ENCODE peak calls at places on chromosomes 13 and 19, in nine cellular contexts. D is activated T-helper 1 cell treated with anti-CD3 and anti-CD28 coated beads, Interleukin-2, amount 50 U/mL, for 16 hours; I is stimulated activated CD8-positive, alpha-beta memory T cell treated with anti-CD3 and anti-CD28 coated beads, Interleukin-15, amount 100 ng/mL, for 24 hours; A is ovary; X is T-helper 2 cell; U is ecto neural progenitor cell; B is stimulated activated CD4-positive, alpha-beta T cell treated with anti-CD3 and anti-CD28 coated beads, Interleukin-15, amount 100 ng/mL, for 24 hours; L is EL; J is amniotic stem cell. M is an unnamed sample.

GRCh38 chr13:48769107-48769704 is 115.5 kb downstream of the CYSLTR2 start:
- DNase-seq in D (peak; percentile 44), I (peak; percentile 47), A (peak; percentile 91), X (peak; percentile 83), U (peak; percentile 86), B (peak; percentile 88), L (peak; percentile 82), J (peak; percentile 85), M (peak; percentile 91)

GRCh38 chr13:43036386-43037220 is 13.2 kb downstream of the DNAJC15 start:
- DNase-seq in D (no peak), I (no peak), A (no peak), X (no peak), U (no peak), B (no peak), L (no peak), J (no peak), M (no peak)

GRCh38 chr13:107275945-107276614 is 708.1 kb upstream of the ARGLU1 start:
- DNase-seq in D (no peak), I (no peak), A (no peak), X (no peak), U (no peak), B (no peak), L (no peak), J (no peak), M (no peak)

GRCh38 chr13:100149389-100149788 is 60.5 kb downstream of the PCCA start:
- DNase-seq in D (no peak), I (no peak), A (no peak), X (no peak), U (no peak), B (no peak), L (no peak), J (no peak), M (no peak)

GRCh38 chr19:24086974-24087595 is at the start of gene ZNF254:
- DNase-seq in D (peak; percentile 43), I (peak; percentile 41), A (peak; percentile 79), X (peak; percentile 96), U (peak; percentile 93), B (peak; percentile 88), L (peak; percentile 96), J (peak; percentile 93), M (peak; percentile 95)

GRCh38 chr19:13318190-13318589 is 168.0 kb downstream of the IER2 start:
- DNase-seq in D (no peak), I (no peak), A (no peak), X (no peak), U (no peak), B (no peak), L (no peak), J (no peak), M (no peak)

GRCh38 chr19:50628146-50628545 is 11.5 kb downstream of the SYT3 start:
- DNase-seq in D (no peak), I (no peak), A (no peak), X (no peak), U (no peak), B (no peak), L (no peak), J (no peak), M (no peak)

GRCh38 chr19:41588497-41589209 is 12.7 kb downstream of the CEACAM21 start:
- DNase-seq in D (no peak), I (no peak), A (no peak), X (peak; percentile 21), U (peak; percentile 15), B (peak; percentile 28), L (peak; percentile 8), J (no peak), M (no peak)

GRCh38 chr19:33225458-33225925 is at the start of gene SLC7A10:
- DNase-seq in D (no peak), I (no peak), A (no peak), X (no peak), U (no peak), B (no peak), L (no peak), J (no peak), M (no peak)

GRCh38 chr19:33514885-33515485 is 6.6 kb downstream of the PEPD start:
- DNase-seq in D (no peak), I (no peak), A (no peak), X (peak; percentile 53), U (no peak), B (peak; percentile 9), L (peak; percentile 71), J (no peak), M (no peak)

GRCh38 chr13:60509601-60510386 is 112.8 kb downstream of the TDRD3 start:
- DNase-seq in D (no peak), I (no peak), A (no peak), X (no peak), U (no peak), B (no peak), L (no peak), J (no peak), M (no peak)

GRCh38 chr13:67588607-67589006 is 358.5 kb upstream of the PCDH9 start:
- DNase-seq in D (no peak), I (no peak), A (no peak), X (no peak), U (no peak), B (no peak), L (no peak), J (no peak), M (no peak)

GRCh38 chr19:8569066-8569761 is 8.0 kb downstream of the MYO1F start:
- DNase-seq in D (peak; percentile 49), I (no peak), A (no peak), X (peak; percentile 98), U (no peak), B (peak; percentile 72), L (peak; percentile 93), J (peak; percentile 53), M (no peak)

GRCh38 chr13:98783856-98784478 is 31.5 kb upstream of the SLC15A1 start:
- DNase-seq in D (no peak), I (no peak), A (no peak), X (no peak), U (no peak), B (no peak), L (no peak), J (no peak), M (no peak)

GRCh38 chr19:16571283-16571682 is 932 bp downstream of the SLC35E1 start:
- DNase-seq in D (no peak), I (no peak), A (no peak), X (no peak), U (no peak), B (no peak), L (peak; percentile 56), J (no peak), M (no peak)

GRCh38 chr13:38686635-38687245 is at the start of gene FREM2:
- DNase-seq in D (no peak), I (no peak), A (peak; percentile 70), X (no peak), U (peak; percentile 93), B (peak; percentile 7), L (peak; percentile 17), J (no peak), M (no peak)

GRCh38 chr19:7970716-7971448 is 27.4 kb upstream of the TIMM44 start:
- DNase-seq in D (no peak), I (no peak), A (no peak), X (no peak), U (peak; percentile 76), B (peak; percentile 44), L (peak; percentile 42), J (no peak), M (no peak)

GRCh38 chr13:47310376-47310775 is 413.5 kb upstream of the HTR2A start:
- DNase-seq in D (no peak), I (no peak), A (no peak), X (no peak), U (no peak), B (no peak), L (no peak), J (no peak), M (no peak)

GRCh38 chr19:45638930-45639729 is at the start of gene EML2:
- DNase-seq in D (peak; percentile 26), I (peak; percentile 28), A (no peak), X (peak; percentile 71), U (peak; percentile 86), B (peak; percentile 74), L (peak; percentile 51), J (no peak), M (no peak)

GRCh38 chr13:70310720-70311119 is 202.5 kb upstream of the KLHL1 start:
- DNase-seq in D (no peak), I (no peak), A (no peak), X (peak; percentile 18), U (no peak), B (no peak), L (no peak), J (no peak), M (no peak)

GRCh38 chr13:91087276-91087675 is 260.2 kb upstream of the MIR17HG start:
- DNase-seq in D (no peak), I (no peak), A (no peak), X (no peak), U (no peak), B (no peak), L (no peak), J (no peak), M (no peak)

M was measured in osteocyte.